ENCODE peak calls at places on chromosomes 4 and X, in four cellular contexts. E, U, I and R are unnamed samples.

GRCh38 chr4:2469192-2469984 is 482 bp downstream of the RNF4 start:
- DNase-seq in E (peak), U (peak), I (peak), R (peak)

GRCh38 chr4:48910511-48910910 is 3.9 kb upstream of the OCIAD2 start:
- DNase-seq in E (no peak), U (no peak), I (no peak), R (no peak)

GRCh38 chr4:104017213-104017612 is 297.4 kb upstream of the TACR3 start:
- DNase-seq in E (no peak), U (no peak), I (no peak), R (no peak)

GRCh38 chrX:56233100-56233499 is 944 bp downstream of the KLF8 start:
- DNase-seq in E (no peak), U (no peak), I (no peak), R (no peak)

GRCh38 chr4:103996637-103997036 is 276.9 kb upstream of the TACR3 start:
- DNase-seq in E (no peak), U (peak), I (peak), R (peak)

GRCh38 chrX:134024686-134025377 is 39.4 kb upstream of the GPC3 start:
- DNase-seq in E (no peak), U (no peak), I (no peak), R (no peak)

GRCh38 chr4:182337366-182337765 is 94.2 kb downstream of the TENM3 start:
- DNase-seq in E (no peak), U (no peak), I (no peak), R (no peak)

GRCh38 chr4:102217775-102218174 is 127.5 kb downstream of the SLC39A8 start:
- DNase-seq in E (no peak), U (no peak), I (no peak), R (no peak)

GRCh38 chr4:113919611-113920010 is 59.8 kb downstream of the ARSJ start:
- DNase-seq in E (no peak), U (no peak), I (no peak), R (no peak)

GRCh38 chrX:69144854-69145253 is 20.4 kb downstream of the PJA1 start:
- DNase-seq in E (no peak), U (no peak), I (no peak), R (no peak)

GRCh38 chr4:38368612-38369011 is 295.4 kb upstream of the KLF3 start:
- DNase-seq in E (no peak), U (no peak), I (no peak), R (no peak)

GRCh38 chrX:154487518-154488290 is 1.3 kb upstream of the UBL4A start:
- DNase-seq in E (no peak), U (no peak), I (no peak), R (no peak)

GRCh38 chrX:48918303-48918643 is 551 bp downstream of the PIM2 start:
- DNase-seq in E (no peak), U (no peak), I (no peak), R (no peak)

GRCh38 chrX:51894697-51895336 is 1.4 kb downstream of the MAGED1 start:
- DNase-seq in E (no peak), U (peak), I (no peak), R (peak)

GRCh38 chrX:13064599-13065143 is 20.3 kb upstream of the FAM9C start:
- DNase-seq in E (no peak), U (peak), I (no peak), R (no peak)

GRCh38 chr4:74431113-74431826 is 13.7 kb upstream of the AREG start:
- DNase-seq in E (no peak), U (peak), I (no peak), R (no peak)

GRCh38 chr4:38857354-38858096 is 908 bp upstream of the TLR6 start:
- DNase-seq in E (peak), U (peak), I (peak), R (peak)

GRCh38 chrX:12958461-12958860 is 16.4 kb upstream of the TMSB4X start:
- DNase-seq in E (no peak), U (no peak), I (no peak), R (no peak)

GRCh38 chr4:86957214-86957613 is 22.4 kb downstream of the AFF1 start:
- DNase-seq in E (no peak), U (no peak), I (no peak), R (no peak)

GRCh38 chrX:154401045-154401799 is 3.0 kb downstream of the RPL10 start:
- DNase-seq in E (no peak), U (no peak), I (no peak), R (peak)

GRCh38 chr4:36360755-36361154 is 79.3 kb downstream of the DTHD1 start:
- DNase-seq in E (no peak), U (no peak), I (no peak), R (no peak)

GRCh38 chr4:41611881-41612871 is 74.2 kb downstream of the LIMCH1 start:
- DNase-seq in E (peak), U (peak), I (peak), R (peak)

GRCh38 chr4:2940267-2941137 is 22.7 kb downstream of the NOP14 start:
- DNase-seq in E (no peak), U (no peak), I (no peak), R (no peak)

GRCh38 chr4:40448875-40449274 is 113.7 kb downstream of the CHRNA9 start:
- DNase-seq in E (no peak), U (peak), I (peak), R (no peak)

GRCh38 chr4:176769519-176769918 is 23.2 kb downstream of the VEGFC start:
- DNase-seq in E (no peak), U (no peak), I (no peak), R (no peak)

GRCh38 chr4:86117781-86118302 is 242.0 kb downstream of the MAPK10 start:
- DNase-seq in E (no peak), U (peak), I (no peak), R (no peak)

GRCh38 chr4:41212221-41213203 is 1.8 kb downstream of the APBB2 start:
- DNase-seq in E (peak), U (peak), I (peak), R (peak)

GRCh38 chr4:38782452-38783108 is at the start of gene TLR10:
- DNase-seq in E (peak), U (peak), I (peak), R (peak)

GRCh38 chrX:51694254-51694653 is 11.6 kb upstream of the CENPVL2 start:
- DNase-seq in E (no peak), U (no peak), I (no peak), R (no peak)

GRCh38 chr4:98688416-98689290 is 30.2 kb upstream of the TSPAN5 start:
- DNase-seq in E (no peak), U (no peak), I (no peak), R (peak)

GRCh38 chrX:42269186-42269585 is 345.8 kb upstream of the CASK start:
- DNase-seq in E (no peak), U (no peak), I (no peak), R (no peak)

GRCh38 chr4:10765386-10765785 is 80.8 kb upstream of the CLNK start:
- DNase-seq in E (no peak), U (no peak), I (no peak), R (no peak)

GRCh38 chr4:56817840-56818491 is 3.5 kb downstream of the SPINK2 start:
- DNase-seq in E (no peak), U (no peak), I (no peak), R (no peak)